ENCODE peak calls at places on chromosomes 1 and 21, in five cellular contexts. U is neural progenitor cell, Z is K562, A is astrocyte, D is hepatocyte. P is an unnamed sample. For H3K4me1, the result is how much of the 10 kb centered on the place peaks cover.

GRCh38 chr1:92951141-92951582 is 10.1 kb downstream of the DIPK1A start:
- DNase-seq in U (no peak), Z (peak), A (peak), D (peak), P (peak)

GRCh38 chr1:7576946-7577657 is 194.0 kb upstream of the VAMP3 start:
- DNase-seq in U (peak), Z (peak), A (no peak), D (peak), P (no peak)

GRCh38 chr1:232868793-232869491 is 63.7 kb downstream of the MAP10 start:
- DNase-seq in U (no peak), Z (no peak), A (peak), D (peak), P (peak)

GRCh38 chr1:171798760-171799159 is 17.3 kb downstream of the METTL13 start:
- DNase-seq in U (no peak), Z (no peak), A (no peak), D (no peak), P (no peak)

GRCh38 chr21:33751120-33751519 is 108.8 kb downstream of the ITSN1 start:
- DNase-seq in U (no peak), Z (peak), A (peak), D (no peak), P (no peak)

GRCh38 chr21:24424786-24425185 is 1182.5 kb downstream of the MRPL39 start:
- DNase-seq in U (no peak), Z (no peak), A (no peak), D (no peak), P (no peak)

GRCh38 chr1:180854456-180854855 is 58.2 kb upstream of the KIAA1614 start:
- DNase-seq in U (peak), Z (peak), A (peak), D (no peak), P (no peak)

GRCh38 chr1:235102993-235103411 is 25.6 kb downstream of the TOMM20 start:
- DNase-seq in U (no peak), Z (no peak), A (no peak), D (no peak), P (peak)

GRCh38 chr1:22341791-22342605 is 109.7 kb upstream of the ZBTB40 start:
- DNase-seq in U (no peak), Z (peak), A (peak), D (peak), P (no peak)

GRCh38 chr1:20480261-20481157 is 5.5 kb downstream of the CAMK2N1 start:
- DNase-seq in U (peak), Z (no peak), A (no peak), D (peak), P (no peak)

GRCh38 chr1:53559391-53559815 is 100.2 kb downstream of the DMRTB1 start:
- DNase-seq in U (peak), Z (no peak), A (no peak), D (no peak), P (no peak)

GRCh38 chr1:24416666-24417391 is 1.2 kb downstream of the NIPAL3 start:
- DNase-seq in U (no peak), Z (peak), A (peak), D (peak), P (peak)

GRCh38 chr1:70966018-70966638 is 81.5 kb downstream of the PTGER3 start:
- DNase-seq in U (no peak), Z (peak), A (no peak), D (no peak), P (no peak)

GRCh38 chr1:160605205-160605604 is 25.9 kb upstream of the CD84 start:
- DNase-seq in U (no peak), Z (no peak), A (no peak), D (no peak), P (peak)

GRCh38 chr1:54927475-54928240 is 40.7 kb upstream of the DHCR24 start:
- DNase-seq in U (no peak), Z (peak), A (peak), D (peak), P (no peak)

GRCh38 chr1:113314600-113314999 is 75.7 kb upstream of the MAGI3 start:
- DNase-seq in U (no peak), Z (no peak), A (no peak), D (no peak), P (no peak)
- TF ChIP-seq EZH2 in U (no peak), Z (no peak), A (no peak), D (no peak), P (no peak)

GRCh38 chr1:95308276-95308675 is 74.3 kb downstream of the RWDD3 start:
- DNase-seq in U (no peak), Z (no peak), A (no peak), D (no peak), P (no peak)

GRCh38 chr1:95311762-95312161 is 77.8 kb downstream of the RWDD3 start:
- DNase-seq in U (no peak), Z (no peak), A (no peak), D (no peak), P (no peak)

GRCh38 chr1:95311006-95311405 is 77.0 kb downstream of the RWDD3 start:
- DNase-seq in U (no peak), Z (no peak), A (no peak), D (no peak), P (no peak)

GRCh38 chr1:95312181-95312580 is 78.2 kb downstream of the RWDD3 start:
- DNase-seq in U (no peak), Z (no peak), A (no peak), D (no peak), P (no peak)

DNA sequence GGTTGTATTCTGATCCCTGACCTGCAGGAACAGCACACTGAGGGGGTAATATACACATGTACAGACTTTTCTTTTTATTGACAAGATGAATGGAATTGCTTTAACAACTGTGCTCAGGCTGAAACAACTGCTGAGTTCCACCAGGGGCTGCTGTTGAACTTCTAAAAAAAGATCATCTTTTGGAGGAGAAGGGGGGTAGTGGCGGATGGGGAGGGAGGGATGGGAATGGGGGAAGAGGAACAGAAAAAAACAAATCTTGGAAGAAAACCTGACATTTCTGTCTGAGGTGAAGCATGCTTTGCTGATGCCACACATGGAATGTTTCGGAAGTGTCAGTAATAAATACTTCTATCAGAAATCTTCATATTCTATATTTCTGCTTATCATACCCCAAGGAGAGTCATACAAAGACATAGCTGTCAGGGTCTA is 75.0 kb downstream of the RWDD3 start:
- DNase-seq in U (peak), Z (peak), A (peak), D (peak), P (no peak)
- H3K4me2 ChIP-seq in U (no peak), Z (no peak), A (no peak), D (no peak), P (no peak)

GRCh38 chr1:47411441-47411840 is 4.6 kb upstream of the FOXE3 start:
- DNase-seq in U (no peak), Z (no peak), A (no peak), D (no peak), P (no peak)

GRCh38 chr1:47412437-47412836 is 3.6 kb upstream of the FOXE3 start:
- DNase-seq in U (peak), Z (no peak), A (no peak), D (no peak), P (no peak)

GRCh38 chr1:47406966-47407365 is 9.1 kb upstream of the FOXE3 start:
- DNase-seq in U (no peak), Z (no peak), A (no peak), D (no peak), P (no peak)

GRCh38 chr1:47407481-47407880 is 8.6 kb upstream of the FOXE3 start:
- DNase-seq in U (no peak), Z (no peak), A (no peak), D (no peak), P (no peak)

GRCh38 chr1:47409311-47410085 is 6.6 kb upstream of the FOXE3 start:
- DNase-seq in U (no peak), Z (no peak), A (peak), D (peak), P (no peak)
- H3K4me1 ChIP-seq in U (under half), Z (under half), A (under half), D (under half), P (under half)

GRCh38 chr1:77282187-77282865 is 507 bp downstream of the AK5 start:
- DNase-seq in U (peak), Z (no peak), A (peak), D (peak), P (no peak)
- TF ChIP-seq EZH2 in U (no peak), Z (no peak), A (no peak), D (no peak), P (no peak)

DNA sequence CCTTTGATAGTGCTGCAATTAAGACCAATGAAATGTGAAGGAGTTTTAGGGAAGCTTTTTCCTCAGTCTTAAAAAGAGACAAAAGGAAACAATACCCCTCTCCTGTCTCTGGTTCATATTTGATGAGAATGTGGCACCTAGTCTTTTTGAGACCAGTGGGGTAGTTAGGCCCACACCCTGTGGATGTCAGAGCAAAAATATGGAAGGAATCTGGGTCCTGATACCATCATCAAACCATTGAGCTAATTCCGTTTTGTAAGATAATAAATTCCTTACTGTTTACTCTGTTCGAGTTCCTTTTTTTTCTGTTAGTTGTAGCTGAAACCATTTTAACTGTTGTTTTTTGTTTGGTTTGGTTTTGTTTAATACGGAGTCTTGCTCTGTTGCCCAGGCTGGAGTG is 33.3 kb downstream of the PTPRC start:
- DNase-seq in U (no peak), Z (no peak), A (peak), D (no peak), P (no peak)
- H3K4me2 ChIP-seq in U (no peak), Z (no peak), A (peak), D (no peak), P (no peak)

GRCh38 chr1:151961795-151962194 is 31.9 kb downstream of the S100A10 start:
- DNase-seq in U (no peak), Z (no peak), A (no peak), D (no peak), P (no peak)

GRCh38 chr1:151964510-151964909 is 29.1 kb downstream of the S100A10 start:
- DNase-seq in U (no peak), Z (no peak), A (no peak), D (no peak), P (no peak)

GRCh38 chr1:151963288-151963687 is 30.4 kb downstream of the S100A10 start:
- DNase-seq in U (no peak), Z (no peak), A (no peak), D (no peak), P (no peak)

GRCh38 chr1:151958959-151959358 is 34.7 kb downstream of the S100A10 start:
- DNase-seq in U (no peak), Z (no peak), A (no peak), D (no peak), P (no peak)

GRCh38 chr1:151960780-151961513 is 32.7 kb downstream of the S100A10 start:
- DNase-seq in U (no peak), Z (no peak), A (no peak), D (no peak), P (no peak)
- H3K4me1 ChIP-seq in U (under half), Z (under half), A (under half), D (under half), P (under half)

DNA sequence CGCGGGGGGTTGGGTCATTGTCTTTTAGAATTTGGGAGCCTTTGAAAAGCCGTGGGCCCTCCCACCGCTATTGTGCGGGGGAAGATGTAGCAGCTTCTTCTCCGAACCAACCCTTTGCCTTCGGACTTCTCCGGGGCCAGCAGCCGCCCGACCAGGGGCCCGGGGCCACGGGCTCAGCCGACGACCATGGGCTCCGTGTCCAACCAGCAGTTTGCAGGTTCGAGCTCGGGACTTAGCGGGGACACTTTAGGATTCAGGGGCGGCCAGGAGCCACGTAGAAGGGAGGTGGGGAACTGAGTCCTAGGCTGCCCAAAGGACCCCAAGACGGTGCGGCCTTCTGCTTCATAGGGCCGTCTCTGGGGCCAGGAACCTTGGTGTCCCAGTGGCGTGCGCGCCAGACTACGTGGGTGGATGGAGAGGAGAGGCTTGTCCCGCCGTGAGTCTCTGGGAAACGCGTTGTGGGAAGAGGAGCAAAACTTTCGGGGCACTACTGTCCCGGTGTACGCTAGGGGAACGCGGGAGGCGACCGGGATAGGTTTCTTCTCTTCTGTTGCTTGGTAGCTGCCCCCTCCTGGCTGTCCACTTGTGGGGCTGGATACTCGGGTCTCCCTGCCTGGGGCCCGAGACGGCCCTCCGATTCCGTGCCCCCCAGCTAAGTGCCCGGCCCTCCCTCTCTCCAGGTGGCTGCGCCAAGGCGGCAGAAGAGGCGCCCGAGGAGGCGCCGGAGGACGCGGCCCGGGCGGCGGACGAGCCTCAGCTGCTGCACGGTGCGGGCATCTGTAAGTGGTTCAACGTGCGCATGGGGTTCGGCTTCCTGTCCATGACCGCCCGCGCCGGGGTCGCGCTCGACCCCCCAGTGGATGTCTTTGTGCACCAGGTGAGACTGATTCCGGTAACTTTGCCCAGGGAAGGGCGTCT is at the start of gene LIN28A:
- DNase-seq in U (peak), Z (no peak), A (no peak), D (no peak), P (no peak)
- TF ChIP-seq EZH2 in U (no peak), Z (no peak), A (peak), D (peak), P (no peak)

DNA sequence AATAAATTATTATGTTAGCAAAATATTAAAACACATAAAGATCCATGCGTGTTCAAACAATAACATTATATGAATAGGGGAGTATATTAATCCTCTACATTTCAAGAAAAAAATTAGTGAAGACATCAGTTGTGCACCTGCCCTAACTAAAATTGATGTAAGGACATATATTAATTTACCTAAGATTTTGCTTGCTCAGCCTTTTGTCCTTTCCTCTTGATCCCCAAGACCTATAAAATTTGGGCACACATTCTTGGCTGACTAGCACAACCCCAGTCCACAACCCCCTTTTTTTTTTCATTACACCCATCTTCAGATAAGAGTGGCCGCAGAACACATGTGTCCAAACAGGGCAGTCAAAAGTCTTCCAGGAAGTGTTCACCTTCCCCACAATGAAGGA is 6.6 kb downstream of the KRTAP21-2 start:
- DNase-seq in U (no peak), Z (no peak), A (no peak), D (no peak), P (no peak)
- H3K4me2 ChIP-seq in U (no peak), Z (no peak), A (no peak), D (no peak), P (no peak)

DNA sequence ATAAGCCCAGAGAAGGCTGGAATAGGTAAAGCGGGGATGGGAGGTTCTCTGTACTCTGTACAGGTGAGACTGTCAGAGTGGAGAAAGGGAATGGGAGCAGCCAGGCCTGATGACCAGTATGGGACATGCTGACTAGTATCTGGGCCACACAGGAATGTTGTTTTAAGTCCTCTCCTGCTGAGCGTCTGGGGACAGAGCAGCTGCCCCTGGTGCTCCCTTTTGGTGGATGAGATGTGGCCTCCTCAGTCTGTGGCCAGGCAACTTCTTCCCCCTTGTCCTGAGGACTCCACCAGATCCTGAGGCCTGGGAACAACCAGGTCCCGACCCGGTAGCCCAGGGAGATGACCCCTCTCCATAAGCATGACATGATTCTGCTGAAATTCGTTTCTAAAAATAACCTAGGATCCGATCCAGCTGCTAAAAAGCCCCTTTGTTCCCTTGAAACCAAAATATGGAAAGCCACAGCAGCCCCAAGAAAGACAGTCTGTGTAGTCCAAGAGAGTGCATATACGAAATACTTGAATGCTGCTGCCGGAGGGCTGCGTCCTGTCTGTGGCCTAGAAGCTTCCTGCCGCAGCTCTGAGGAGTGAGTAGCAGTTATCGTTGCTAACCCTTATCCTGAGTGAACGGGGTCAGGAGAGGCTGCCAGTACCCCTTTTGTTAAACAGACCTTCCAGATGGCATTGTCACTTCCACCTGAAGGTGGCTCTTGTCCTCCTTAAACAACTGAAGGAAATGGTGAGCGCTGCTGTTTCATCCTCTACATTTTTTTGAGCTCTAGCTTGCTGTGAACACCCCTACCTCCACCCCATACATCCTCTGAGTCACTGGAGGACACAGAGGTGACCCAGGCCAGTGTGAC is 47.1 kb downstream of the ATP2B4 start:
- DNase-seq in U (no peak), Z (peak), A (peak), D (peak), P (peak)
- H3K4me1 ChIP-seq in U (under half), Z (under half), A (under half), D (under half), P (half or more)

DNA sequence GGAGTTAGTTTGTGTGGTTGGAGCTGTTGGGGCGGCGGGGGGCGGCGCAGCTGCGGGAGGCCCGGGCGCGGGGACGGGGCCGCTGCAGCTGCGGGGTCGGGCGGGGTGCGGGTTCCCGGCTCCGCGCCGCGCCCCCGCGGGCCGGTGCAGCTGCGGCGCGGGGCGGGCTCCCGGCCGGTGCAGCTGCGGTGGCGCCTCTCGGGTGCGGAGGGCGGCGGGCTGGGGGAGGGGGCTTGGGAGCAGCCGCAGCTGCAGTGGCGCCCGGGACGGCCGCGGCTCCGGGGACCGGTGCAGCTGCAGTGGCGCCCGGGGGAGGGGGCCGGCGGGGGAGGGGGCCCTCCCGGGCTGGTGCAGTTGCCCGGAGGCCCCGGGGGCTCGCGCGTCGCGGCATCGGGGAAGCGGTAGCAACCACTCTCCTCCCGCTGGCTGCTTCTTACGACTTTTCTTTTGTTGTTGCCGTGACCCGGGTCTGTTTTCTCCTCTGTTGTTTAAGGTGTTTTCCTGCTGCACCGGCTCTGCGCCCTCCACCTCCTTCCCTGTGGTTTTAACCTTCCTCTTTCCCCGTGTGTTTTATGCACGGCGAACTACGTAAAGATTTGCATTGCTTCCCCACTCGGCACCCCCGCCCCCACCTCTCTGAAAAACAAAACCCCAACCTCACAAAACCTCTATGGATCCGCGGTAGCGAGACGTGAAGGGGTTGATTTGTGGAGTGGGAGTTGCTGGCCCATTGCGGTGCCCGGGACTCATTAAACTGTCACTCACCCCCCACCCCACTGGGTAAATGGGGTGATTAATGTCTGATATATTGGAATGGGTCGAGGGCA is 1.7 kb upstream of the ZBTB18 start:
- DNase-seq in U (peak), Z (peak), A (no peak), D (peak), P (peak)
- TF ChIP-seq EZH2 in U (no peak), Z (no peak), A (no peak), D (no peak), P (no peak)

P was measured in DND-41.